ENCODE peak calls at places on chromosomes 13 and 19, in ten cellular contexts. One of them, this sample, is unnamed. For H3K27me3, the result is how much of the 10 kb centered on the place peaks cover.

GRCh38 chr13:75329723-75330122 is 152.2 kb downstream of the TBC1D4 start:
- DNase-seq in ascending aorta: no peak
- DNase-seq in neuronal stem cell: no peak
- DNase-seq in left ventricle myocardium inferior: no peak
- DNase-seq in spleen: no peak
- DNase-seq in RWPE2: no peak
- DNase-seq in body of pancreas: no peak
- DNase-seq in Peyer's patch: no peak
- DNase-seq in right cardiac atrium: no peak
- DNase-seq in AG04450: no peak
- DNase-seq in this sample: no peak

GRCh38 chr13:60583196-60583908 is 186.3 kb downstream of the TDRD3 start:
- DNase-seq in left ventricle myocardium inferior: no peak
- DNase-seq in AG04450: no peak
- DNase-seq in spleen: no peak
- DNase-seq in right cardiac atrium: no peak
- DNase-seq in neuronal stem cell: no peak
- DNase-seq in Peyer's patch: no peak
- DNase-seq in ascending aorta: no peak
- DNase-seq in RWPE2: no peak
- DNase-seq in body of pancreas: no peak
- DNase-seq in this sample: no peak

GRCh38 chr19:11225172-11225571 is 14.2 kb upstream of the ANGPTL8 start:
- DNase-seq in RWPE2: no peak
- DNase-seq in Peyer's patch: no peak
- DNase-seq in AG04450: no peak
- DNase-seq in neuronal stem cell: no peak
- DNase-seq in right cardiac atrium: peak
- DNase-seq in left ventricle myocardium inferior: no peak
- DNase-seq in ascending aorta: no peak
- DNase-seq in body of pancreas: no peak
- DNase-seq in spleen: no peak
- DNase-seq in this sample: no peak

GRCh38 chr19:40193587-40193849 is 2.3 kb downstream of the MAP3K10 start:
- DNase-seq in neuronal stem cell: no peak
- DNase-seq in AG04450: no peak
- DNase-seq in RWPE2: no peak
- DNase-seq in spleen: no peak
- DNase-seq in body of pancreas: no peak
- DNase-seq in right cardiac atrium: no peak
- DNase-seq in Peyer's patch: no peak
- DNase-seq in left ventricle myocardium inferior: no peak
- DNase-seq in ascending aorta: no peak
- DNase-seq in this sample: no peak

GRCh38 chr19:54792814-54793213 is 10.6 kb upstream of the KIR2DL4 start:
- DNase-seq in body of pancreas: no peak
- DNase-seq in RWPE2: no peak
- DNase-seq in neuronal stem cell: no peak
- DNase-seq in ascending aorta: no peak
- DNase-seq in AG04450: no peak
- DNase-seq in spleen: no peak
- DNase-seq in right cardiac atrium: no peak
- DNase-seq in left ventricle myocardium inferior: no peak
- DNase-seq in Peyer's patch: no peak
- DNase-seq in this sample: no peak

GRCh38 chr13:32206097-32206740 is 108.9 kb downstream of the ZAR1L start:
- DNase-seq in Peyer's patch: no peak
- DNase-seq in RWPE2: no peak
- DNase-seq in ascending aorta: no peak
- DNase-seq in AG04450: no peak
- DNase-seq in right cardiac atrium: no peak
- DNase-seq in neuronal stem cell: no peak
- DNase-seq in body of pancreas: no peak
- DNase-seq in spleen: no peak
- DNase-seq in left ventricle myocardium inferior: no peak
- DNase-seq in this sample: no peak

GRCh38 chr13:59261928-59262488 is 901.7 kb downstream of the DIAPH3 start:
- DNase-seq in spleen: no peak
- DNase-seq in left ventricle myocardium inferior: no peak
- DNase-seq in AG04450: no peak
- DNase-seq in right cardiac atrium: no peak
- DNase-seq in body of pancreas: no peak
- DNase-seq in Peyer's patch: no peak
- DNase-seq in RWPE2: no peak
- DNase-seq in ascending aorta: no peak
- DNase-seq in neuronal stem cell: no peak
- DNase-seq in this sample: no peak

GRCh38 chr13:26847281-26847680 is 86.7 kb upstream of the GPR12 start:
- DNase-seq in RWPE2: no peak
- DNase-seq in Peyer's patch: no peak
- DNase-seq in left ventricle myocardium inferior: no peak
- DNase-seq in body of pancreas: no peak
- DNase-seq in neuronal stem cell: peak
- DNase-seq in spleen: no peak
- DNase-seq in AG04450: no peak
- DNase-seq in right cardiac atrium: no peak
- DNase-seq in ascending aorta: no peak
- DNase-seq in this sample: no peak

GRCh38 chr19:35274323-35274722 is 5.6 kb downstream of the USF2 start:
- DNase-seq in body of pancreas: no peak
- DNase-seq in left ventricle myocardium inferior: no peak
- DNase-seq in right cardiac atrium: peak
- DNase-seq in RWPE2: no peak
- DNase-seq in AG04450: no peak
- DNase-seq in spleen: no peak
- DNase-seq in ascending aorta: no peak
- DNase-seq in Peyer's patch: no peak
- DNase-seq in neuronal stem cell: no peak
- DNase-seq in this sample: no peak

GRCh38 chr13:97165527-97166425 is 56.4 kb upstream of the MBNL2 start:
- DNase-seq in neuronal stem cell: no peak
- DNase-seq in ascending aorta: no peak
- DNase-seq in Peyer's patch: no peak
- DNase-seq in body of pancreas: peak
- DNase-seq in left ventricle myocardium inferior: no peak
- DNase-seq in spleen: no peak
- DNase-seq in RWPE2: no peak
- DNase-seq in AG04450: no peak
- DNase-seq in right cardiac atrium: no peak
- DNase-seq in this sample: no peak

GRCh38 chr19:29260477-29261317 is 47.7 kb upstream of the UQCRFS1 start:
- DNase-seq in neuronal stem cell: peak
- DNase-seq in body of pancreas: peak
- DNase-seq in ascending aorta: no peak
- DNase-seq in left ventricle myocardium inferior: no peak
- DNase-seq in spleen: no peak
- DNase-seq in RWPE2: no peak
- DNase-seq in right cardiac atrium: no peak
- DNase-seq in Peyer's patch: no peak
- DNase-seq in AG04450: no peak
- DNase-seq in this sample: no peak

GRCh38 chr13:30808600-30808999 is 73.3 kb downstream of the ALOX5AP start:
- DNase-seq in left ventricle myocardium inferior: no peak
- DNase-seq in spleen: no peak
- DNase-seq in right cardiac atrium: no peak
- DNase-seq in body of pancreas: no peak
- DNase-seq in Peyer's patch: no peak
- DNase-seq in AG04450: no peak
- DNase-seq in RWPE2: no peak
- DNase-seq in neuronal stem cell: no peak
- DNase-seq in ascending aorta: no peak
- DNase-seq in this sample: no peak

GRCh38 chr19:30149300-30149699 is 207.3 kb downstream of the URI1 start:
- DNase-seq in ascending aorta: no peak
- DNase-seq in spleen: no peak
- DNase-seq in AG04450: no peak
- DNase-seq in RWPE2: no peak
- DNase-seq in left ventricle myocardium inferior: no peak
- DNase-seq in body of pancreas: no peak
- DNase-seq in right cardiac atrium: no peak
- DNase-seq in neuronal stem cell: no peak
- DNase-seq in Peyer's patch: no peak
- DNase-seq in this sample: no peak

GRCh38 chr13:83372786-83373185 is 509.5 kb downstream of the SLITRK1 start:
- DNase-seq in body of pancreas: no peak
- DNase-seq in AG04450: no peak
- DNase-seq in RWPE2: no peak
- DNase-seq in ascending aorta: no peak
- DNase-seq in Peyer's patch: no peak
- DNase-seq in right cardiac atrium: no peak
- DNase-seq in spleen: no peak
- DNase-seq in left ventricle myocardium inferior: no peak
- DNase-seq in neuronal stem cell: no peak
- DNase-seq in this sample: no peak
- H3K4me3 ChIP-seq in body of pancreas: no peak
- H3K4me3 ChIP-seq in AG04450: no peak
- H3K4me3 ChIP-seq in RWPE2: no peak
- H3K4me3 ChIP-seq in ascending aorta: no peak
- H3K4me3 ChIP-seq in Peyer's patch: no peak
- H3K4me3 ChIP-seq in right cardiac atrium: no peak
- H3K4me3 ChIP-seq in spleen: no peak
- H3K4me3 ChIP-seq in left ventricle myocardium inferior: no peak
- H3K4me3 ChIP-seq in neuronal stem cell: no peak
- H3K4me3 ChIP-seq in this sample: no peak

DNA sequence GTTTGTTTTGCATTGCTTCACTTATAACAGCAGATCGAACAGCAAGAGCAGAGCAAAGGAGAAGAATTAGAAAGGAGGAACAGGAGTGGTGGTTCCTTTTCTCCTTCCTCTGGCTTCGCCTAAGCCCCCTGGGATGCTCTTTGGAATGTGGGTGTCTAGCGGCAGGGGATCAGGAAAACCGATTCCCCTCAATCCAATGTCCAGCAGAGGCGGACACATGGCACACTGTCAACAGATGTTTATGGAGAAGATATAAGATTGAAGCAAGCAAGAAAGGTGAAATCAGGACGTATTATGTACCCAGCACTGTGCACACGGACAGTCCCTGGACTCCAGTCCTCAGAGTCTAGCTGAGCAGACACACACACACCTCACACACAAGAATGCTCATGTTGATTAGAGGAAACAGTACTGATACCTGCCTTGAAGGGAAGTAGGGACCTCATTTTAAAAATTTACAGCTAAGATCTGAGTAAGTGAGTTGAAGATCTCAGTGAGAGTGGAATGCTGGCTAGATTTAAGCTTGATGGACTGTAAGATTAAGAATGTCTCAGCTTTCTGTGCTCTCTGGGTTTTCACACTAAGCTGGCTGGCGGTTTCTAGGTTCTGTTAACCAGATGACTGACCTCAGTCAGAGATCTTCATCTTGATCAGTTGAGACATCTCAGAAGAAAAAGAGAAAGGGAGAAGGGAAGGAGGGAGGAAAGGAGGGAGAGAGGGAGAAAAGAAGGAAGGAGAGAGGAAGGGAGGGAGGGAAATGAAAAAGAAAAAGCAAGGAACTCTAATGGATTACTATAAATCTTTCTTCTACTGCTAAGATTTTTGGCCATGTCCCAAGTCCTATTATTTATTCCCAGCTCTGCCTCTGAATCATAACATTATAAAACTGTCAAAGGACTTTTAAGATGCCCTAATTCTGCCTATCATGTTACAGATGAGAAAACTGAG is 44.8 kb downstream of the FLT1 start:
- DNase-seq in body of pancreas: no peak
- DNase-seq in ascending aorta: no peak
- DNase-seq in spleen: no peak
- DNase-seq in left ventricle myocardium inferior: no peak
- DNase-seq in neuronal stem cell: no peak
- DNase-seq in right cardiac atrium: no peak
- DNase-seq in AG04450: no peak
- DNase-seq in Peyer's patch: no peak
- DNase-seq in RWPE2: no peak
- DNase-seq in this sample: no peak
- H3K27ac ChIP-seq in body of pancreas: no peak
- H3K27ac ChIP-seq in ascending aorta: no peak
- H3K27ac ChIP-seq in spleen: no peak
- H3K27ac ChIP-seq in left ventricle myocardium inferior: no peak
- H3K27ac ChIP-seq in neuronal stem cell: no peak
- H3K27ac ChIP-seq in right cardiac atrium: no peak
- H3K27ac ChIP-seq in AG04450: no peak
- H3K27ac ChIP-seq in Peyer's patch: no peak
- H3K27ac ChIP-seq in RWPE2: no peak
- H3K27ac ChIP-seq in this sample: no peak

DNA sequence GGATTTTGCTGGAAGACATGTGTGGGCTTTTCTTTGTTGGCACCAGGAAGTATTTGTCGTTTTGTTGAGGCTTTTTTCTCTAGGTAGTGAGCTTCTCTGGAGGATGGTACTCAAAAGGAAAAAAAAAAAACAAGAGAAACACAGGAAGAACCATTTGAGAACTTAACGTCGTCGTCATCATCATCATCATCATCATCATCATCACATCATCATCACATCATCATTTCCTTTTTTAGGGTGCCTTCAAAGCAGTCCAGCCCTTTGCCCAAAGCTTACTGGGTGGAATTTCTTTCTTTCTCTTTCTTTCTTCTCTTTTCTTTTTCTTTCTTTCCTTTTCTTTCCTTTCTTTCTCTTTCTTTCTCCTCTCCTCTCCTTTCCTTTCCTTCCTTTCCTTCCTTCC is 2.2 kb upstream of the AMER2 start:
- DNase-seq in AG04450: no peak
- DNase-seq in right cardiac atrium: no peak
- DNase-seq in left ventricle myocardium inferior: no peak
- DNase-seq in spleen: no peak
- DNase-seq in ascending aorta: no peak
- DNase-seq in Peyer's patch: no peak
- DNase-seq in neuronal stem cell: no peak
- DNase-seq in body of pancreas: no peak
- DNase-seq in RWPE2: no peak
- DNase-seq in this sample: no peak
- H3K27me3 ChIP-seq in AG04450: under half
- H3K27me3 ChIP-seq in right cardiac atrium: under half
- H3K27me3 ChIP-seq in left ventricle myocardium inferior: half or more
- H3K27me3 ChIP-seq in spleen: under half
- H3K27me3 ChIP-seq in ascending aorta: under half
- H3K27me3 ChIP-seq in Peyer's patch: under half
- H3K27me3 ChIP-seq in neuronal stem cell: under half
- H3K27me3 ChIP-seq in body of pancreas: under half
- H3K27me3 ChIP-seq in RWPE2: half or more
- H3K27me3 ChIP-seq in this sample: under half

DNA sequence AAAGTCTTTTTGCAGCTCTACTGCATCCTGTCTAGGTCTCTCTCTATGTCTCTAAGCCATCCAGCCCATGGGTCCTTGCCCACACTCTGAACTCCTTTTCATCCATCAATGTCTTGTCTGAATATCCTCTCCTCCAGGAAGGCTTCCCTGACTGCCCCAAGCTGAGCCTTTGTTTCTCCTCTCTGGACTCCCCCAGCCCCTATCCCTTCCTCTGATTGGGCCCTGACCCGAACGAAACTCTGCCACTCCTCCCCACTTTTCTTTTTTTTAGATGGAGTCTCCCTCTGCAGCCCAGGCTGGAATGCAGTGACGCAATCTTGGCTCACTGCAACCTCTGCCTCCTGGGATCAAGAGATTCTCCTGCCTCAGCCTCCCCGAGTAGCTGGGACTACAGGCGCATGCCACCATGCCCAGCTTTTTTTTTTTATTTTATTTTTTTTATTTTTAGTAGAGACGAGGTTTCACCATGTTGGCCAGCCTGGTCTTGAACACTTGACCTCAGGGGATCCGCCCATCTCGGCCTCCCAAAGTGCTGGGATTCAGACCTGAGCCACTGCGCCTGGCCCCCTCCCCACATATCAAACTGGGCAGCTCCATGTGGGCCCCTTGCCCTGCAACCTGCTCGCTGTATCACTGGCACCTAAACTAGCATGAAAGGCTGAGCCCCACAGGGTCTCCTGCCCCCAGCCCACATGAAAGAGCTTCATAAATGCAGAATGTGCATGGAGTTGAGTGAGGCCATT is 870 bp upstream of the UNC13A start:
- DNase-seq in body of pancreas: no peak
- DNase-seq in Peyer's patch: no peak
- DNase-seq in RWPE2: no peak
- DNase-seq in ascending aorta: no peak
- DNase-seq in spleen: no peak
- DNase-seq in neuronal stem cell: no peak
- DNase-seq in right cardiac atrium: no peak
- DNase-seq in AG04450: no peak
- DNase-seq in left ventricle myocardium inferior: no peak
- DNase-seq in this sample: no peak
- H3K4me3 ChIP-seq in body of pancreas: no peak
- H3K4me3 ChIP-seq in Peyer's patch: no peak
- H3K4me3 ChIP-seq in RWPE2: no peak
- H3K4me3 ChIP-seq in ascending aorta: no peak
- H3K4me3 ChIP-seq in spleen: no peak
- H3K4me3 ChIP-seq in neuronal stem cell: no peak
- H3K4me3 ChIP-seq in right cardiac atrium: no peak
- H3K4me3 ChIP-seq in AG04450: no peak
- H3K4me3 ChIP-seq in left ventricle myocardium inferior: no peak
- H3K4me3 ChIP-seq in this sample: no peak

This sample was measured in naive thymus-derived CD4-positive, alpha-beta T cell.